ENCODE peak calls at places on chromosomes 1 and 21, in six cellular contexts. H, U, S, W, B and F are unnamed samples.

GRCh38 chr1:22773981-22774471 is 63.4 kb downstream of the EPHB2 start:
- DNase-seq in H (peak; percentile 89), U (no peak), S (peak; percentile 89), W (peak; percentile 88), B (peak; percentile 55), F (no peak)

GRCh38 chr1:113073457-113073950 is 506 bp downstream of the LRIG2 start:
- DNase-seq in H (peak; percentile 79), U (no peak), S (peak; percentile 62), W (peak; percentile 75), B (peak; percentile 64), F (no peak)

GRCh38 chr1:239112092-239112491 is 274.3 kb upstream of the CHRM3 start:
- DNase-seq in H (no peak), U (no peak), S (no peak), W (no peak), B (no peak), F (no peak)

GRCh38 chr1:13967707-13968106 is 267.7 kb downstream of the PRDM2 start:
- DNase-seq in H (no peak), U (no peak), S (no peak), W (no peak), B (no peak), F (no peak)

GRCh38 chr21:38170705-38171682 is 85.8 kb upstream of the KCNJ15 start:
- DNase-seq in H (no peak), U (no peak), S (no peak), W (no peak), B (no peak), F (no peak)

GRCh38 chr1:223478606-223479005 is 85.4 kb downstream of the CCDC185 start:
- DNase-seq in H (no peak), U (no peak), S (no peak), W (no peak), B (no peak), F (no peak)

GRCh38 chr1:45863117-45863670 is 59.8 kb downstream of the MAST2 start:
- DNase-seq in H (no peak), U (no peak), S (no peak), W (no peak), B (no peak), F (no peak)

GRCh38 chr1:51303315-51303714 is 27.0 kb downstream of the TTC39A start:
- DNase-seq in H (no peak), U (no peak), S (no peak), W (no peak), B (no peak), F (no peak)

GRCh38 chr1:109402025-109402424 is 4.3 kb upstream of the SORT1 start:
- DNase-seq in H (no peak), U (no peak), S (no peak), W (no peak), B (no peak), F (no peak)

GRCh38 chr1:6358144-6358624 is 35.4 kb downstream of the ACOT7 start:
- DNase-seq in H (no peak), U (no peak), S (peak; percentile 58), W (no peak), B (no peak), F (peak; percentile 61)

GRCh38 chr1:168428063-168428731 is 115.6 kb downstream of the XCL2 start:
- DNase-seq in H (no peak), U (no peak), S (peak; percentile 63), W (peak; percentile 69), B (peak; percentile 28), F (no peak)

GRCh38 chr1:109529895-109530456 is 9.7 kb upstream of the GPR61 start:
- DNase-seq in H (no peak), U (no peak), S (no peak), W (no peak), B (no peak), F (no peak)

GRCh38 chr1:242774256-242774655 is 249.8 kb upstream of the PLD5 start:
- DNase-seq in H (no peak), U (no peak), S (no peak), W (no peak), B (no peak), F (no peak)

GRCh38 chr1:107926436-107927080 is 38.4 kb downstream of the VAV3 start:
- DNase-seq in H (no peak), U (no peak), S (peak; percentile 14), W (no peak), B (no peak), F (peak; percentile 83)

GRCh38 chr1:31868862-31869261 is 53.0 kb upstream of the SPOCD1 start:
- DNase-seq in H (no peak), U (no peak), S (no peak), W (no peak), B (no peak), F (no peak)

GRCh38 chr1:31869473-31869872 is 53.7 kb upstream of the SPOCD1 start:
- DNase-seq in H (no peak), U (no peak), S (no peak), W (no peak), B (no peak), F (no peak)

GRCh38 chr1:31871703-31872102 is 55.9 kb upstream of the SPOCD1 start:
- DNase-seq in H (no peak), U (no peak), S (no peak), W (no peak), B (no peak), F (no peak)

GRCh38 chr1:31867546-31867945 is 51.7 kb upstream of the SPOCD1 start:
- DNase-seq in H (no peak), U (no peak), S (no peak), W (no peak), B (no peak), F (no peak)

DNA sequence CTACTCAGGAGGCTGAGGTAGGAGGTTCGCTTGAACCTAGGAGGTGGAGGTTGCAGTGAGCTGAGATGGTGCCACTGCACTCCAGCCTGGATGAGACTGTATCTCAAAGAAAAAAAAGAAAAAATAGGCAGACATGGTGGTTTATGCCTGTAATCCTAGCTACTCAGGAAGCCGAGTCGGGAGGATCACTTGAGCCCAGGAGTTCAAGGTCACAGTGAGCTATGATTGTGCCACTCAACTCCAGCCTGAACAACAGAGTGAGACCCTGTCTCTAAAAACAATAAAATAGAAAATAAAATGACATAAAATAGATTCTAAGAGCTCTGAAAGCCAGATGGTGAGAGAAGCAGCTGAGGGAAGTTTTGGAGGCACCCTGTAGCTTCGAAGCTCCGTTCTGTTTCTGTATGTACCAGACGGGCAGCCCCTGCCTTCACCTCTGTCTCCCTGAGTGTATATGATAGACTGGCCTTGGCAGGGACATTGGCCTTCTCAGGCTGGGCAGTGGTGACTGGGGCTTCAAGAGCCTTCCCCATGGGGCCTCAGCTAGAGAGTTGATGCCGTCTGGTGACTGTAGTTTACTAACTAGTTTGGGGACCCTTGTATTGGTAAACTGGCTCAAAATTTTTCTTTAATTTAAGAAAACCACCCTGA is 54.4 kb upstream of the SPOCD1 start:
- DNase-seq in H (no peak), U (no peak), S (no peak), W (no peak), B (no peak), F (no peak)
- H3K4me3 ChIP-seq in H (no peak overlapping the region), U (no peak overlapping the region), S (no peak overlapping the region), W (no peak overlapping the region), B (no peak overlapping the region), F (no peak overlapping the region)

GRCh38 chr1:56183151-56183550 is 396.2 kb downstream of the PLPP3 start:
- DNase-seq in H (no peak), U (no peak), S (no peak), W (no peak), B (no peak), F (no peak)

GRCh38 chr1:56175211-56175610 is 404.2 kb downstream of the PLPP3 start:
- DNase-seq in H (no peak), U (no peak), S (no peak), W (no peak), B (no peak), F (no peak)

GRCh38 chr1:56185493-56185892 is 393.9 kb downstream of the PLPP3 start:
- DNase-seq in H (no peak), U (no peak), S (no peak), W (no peak), B (no peak), F (no peak)

GRCh38 chr1:56179571-56179970 is 399.8 kb downstream of the PLPP3 start:
- DNase-seq in H (no peak), U (no peak), S (no peak), W (no peak), B (no peak), F (no peak)

DNA sequence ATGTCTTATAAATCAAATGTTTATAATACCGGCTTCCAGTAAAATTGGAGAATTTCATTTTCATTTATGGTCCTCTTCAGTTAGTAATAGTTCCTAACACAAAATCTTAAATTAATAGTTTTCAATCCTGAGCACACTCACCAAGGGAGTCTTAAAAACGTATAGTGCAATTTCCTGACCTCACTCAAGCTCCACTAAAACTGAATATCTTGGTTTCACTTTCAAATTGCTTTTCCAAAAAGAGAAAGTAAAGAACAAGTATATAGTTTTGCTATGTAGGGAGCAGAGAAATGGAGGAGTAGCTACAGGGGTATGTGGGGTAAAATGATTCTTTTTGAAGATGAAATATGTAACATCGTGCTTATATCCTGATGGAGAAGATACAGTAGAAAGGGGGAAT is 398.6 kb downstream of the PLPP3 start:
- DNase-seq in H (no peak), U (no peak), S (peak; percentile 44), W (no peak), B (no peak), F (peak; percentile 4)
- H3K4me3 ChIP-seq in H (peak overlapping the region; percentile 19), U (no peak overlapping the region), S (no peak overlapping the region), W (peak overlapping the region; percentile 45), B (peak overlapping the region; percentile 47), F (no peak overlapping the region)

GRCh38 chr1:159187647-159188374 is 16.4 kb downstream of the CADM3 start:
- DNase-seq in H (no peak), U (no peak), S (no peak), W (no peak), B (no peak), F (no peak)
- H3K4me3 ChIP-seq in H (peak overlapping the region; percentile 42), U (no peak overlapping the region), S (peak overlapping the region; percentile 18), W (peak overlapping the region; percentile 50), B (peak overlapping the region; percentile 45), F (no peak overlapping the region)

GRCh38 chr1:201544710-201545109 is 5.8 kb downstream of the NAV1 start:
- DNase-seq in H (no peak), U (no peak), S (no peak), W (no peak), B (no peak), F (no peak)

GRCh38 chr1:201542166-201543045 is 3.5 kb downstream of the NAV1 start:
- DNase-seq in H (no peak), U (no peak), S (peak; percentile 70), W (peak; percentile 82), B (no peak), F (no peak)

GRCh38 chr1:201540846-201541735 is 2.2 kb downstream of the NAV1 start:
- DNase-seq in H (no peak), U (no peak), S (no peak), W (no peak), B (no peak), F (no peak)

GRCh38 chr1:201546093-201546492 is 7.2 kb downstream of the NAV1 start:
- DNase-seq in H (no peak), U (no peak), S (no peak), W (no peak), B (no peak), F (no peak)

DNA sequence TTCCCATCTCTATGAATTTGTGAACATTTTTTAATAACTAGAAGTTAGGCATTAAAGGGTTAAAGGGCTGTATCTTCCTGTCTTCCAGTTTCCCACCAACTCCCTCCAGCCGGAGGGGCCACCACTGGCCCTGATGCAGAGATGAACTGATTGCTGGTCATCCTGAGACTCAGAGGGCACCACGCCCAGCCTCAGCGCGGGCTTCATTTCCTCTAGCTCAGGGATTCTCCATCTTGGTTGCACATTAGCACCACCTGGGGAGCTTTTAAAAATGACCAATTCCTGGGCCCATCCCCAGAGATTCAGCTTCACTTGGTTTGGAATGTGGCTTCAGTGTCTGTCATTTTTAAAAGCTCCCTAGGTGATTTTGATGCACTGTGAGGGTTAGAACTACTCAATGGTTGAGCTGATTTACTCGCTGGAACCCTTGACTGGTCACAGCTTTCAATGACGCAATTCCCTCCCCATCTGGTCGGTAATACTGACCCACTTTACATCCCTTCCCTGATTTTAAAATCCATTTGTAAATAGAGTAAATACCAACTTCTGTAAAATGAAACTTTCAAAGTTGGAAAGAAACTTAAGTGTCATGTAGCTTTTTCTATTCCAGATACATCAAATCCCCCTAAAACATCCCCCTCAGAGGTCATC is 5.1 kb downstream of the NAV1 start:
- DNase-seq in H (no peak), U (no peak), S (no peak), W (no peak), B (no peak), F (no peak)
- H3K4me3 ChIP-seq in H (no peak overlapping the region), U (no peak overlapping the region), S (no peak overlapping the region), W (no peak overlapping the region), B (no peak overlapping the region), F (no peak overlapping the region)